ENCODE peak calls at places on chromosomes 1 and 21, in ten cellular contexts. I, U, R, L, J, F, Z, P, Y and K are unnamed samples.

GRCh38 chr1:232211149-232211548 is 418.8 kb downstream of the SIPA1L2 start:
- DNase-seq in I (no peak), U (peak; percentile 78), R (no peak), L (no peak), J (no peak), F (no peak), Z (no peak), P (no peak), Y (no peak), K (no peak)

GRCh38 chr1:159849972-159850371 is 12.5 kb downstream of the VSIG8 start:
- DNase-seq in I (no peak), U (no peak), R (no peak), L (no peak), J (no peak), F (no peak), Z (no peak), P (peak; percentile 30), Y (no peak), K (no peak)

GRCh38 chr1:243234978-243235657 is 20.0 kb downstream of the CEP170 start:
- DNase-seq in I (no peak), U (no peak), R (no peak), L (no peak), J (peak; percentile 75), F (no peak), Z (no peak), P (peak; percentile 81), Y (no peak), K (no peak)

GRCh38 chr1:24954631-24955030 is 24.6 kb upstream of the RUNX3 start:
- DNase-seq in I (no peak), U (no peak), R (no peak), L (no peak), J (no peak), F (no peak), Z (no peak), P (no peak), Y (no peak), K (no peak)

GRCh38 chr1:8202182-8202905 is 115.6 kb upstream of the SLC45A1 start:
- DNase-seq in I (peak; percentile 56), U (peak; percentile 48), R (peak; percentile 77), L (peak; percentile 59), J (peak; percentile 60), F (peak; percentile 57), Z (peak; percentile 47), P (peak; percentile 95), Y (no peak), K (no peak)

GRCh38 chr21:42847726-42848125 is 31.6 kb downstream of the WDR4 start:
- DNase-seq in I (no peak), U (no peak), R (no peak), L (no peak), J (no peak), F (no peak), Z (no peak), P (no peak), Y (no peak), K (no peak)

GRCh38 chr1:21072721-21073120 is 104.0 kb downstream of the EIF4G3 start:
- DNase-seq in I (no peak), U (no peak), R (no peak), L (no peak), J (peak; percentile 53), F (no peak), Z (no peak), P (peak; percentile 82), Y (no peak), K (no peak)

GRCh38 chr1:78387872-78388271 is 102.9 kb upstream of the PTGFR start:
- DNase-seq in I (no peak), U (no peak), R (no peak), L (no peak), J (no peak), F (no peak), Z (no peak), P (peak; percentile 72), Y (no peak), K (no peak)

GRCh38 chr1:214838351-214838750 is 235.4 kb downstream of the CENPF start:
- DNase-seq in I (no peak), U (no peak), R (no peak), L (no peak), J (no peak), F (no peak), Z (no peak), P (peak; percentile 84), Y (no peak), K (no peak)

GRCh38 chr1:209576798-209577197 is 6.7 kb upstream of the CAMK1G start:
- DNase-seq in I (peak; percentile 84), U (peak; percentile 88), R (peak; percentile 78), L (peak; percentile 27), J (peak; percentile 72), F (peak; percentile 77), Z (peak; percentile 80), P (peak; percentile 34), Y (peak; percentile 82), K (peak; percentile 78)

GRCh38 chr1:192261476-192261875 is 55.3 kb upstream of the RGS21 start:
- DNase-seq in I (no peak), U (no peak), R (no peak), L (no peak), J (no peak), F (no peak), Z (no peak), P (peak; percentile 1), Y (no peak), K (no peak)

GRCh38 chr21:43997766-43998742 is 14.1 kb upstream of the TRAPPC10 start:
- DNase-seq in I (no peak), U (no peak), R (no peak), L (no peak), J (no peak), F (no peak), Z (no peak), P (no peak), Y (no peak), K (no peak)

GRCh38 chr1:1137256-1138045 is 21.6 kb upstream of the C1orf159 start:
- DNase-seq in I (no peak), U (no peak), R (no peak), L (no peak), J (no peak), F (no peak), Z (peak; percentile 66), P (no peak), Y (no peak), K (no peak)

GRCh38 chr1:99648107-99648506 is 2.2 kb downstream of the PALMD start:
- DNase-seq in I (peak; percentile 88), U (no peak), R (no peak), L (no peak), J (peak; percentile 95), F (no peak), Z (peak; percentile 15), P (peak; percentile 29), Y (peak; percentile 38), K (no peak)

GRCh38 chr1:7299329-7299799 is 471.7 kb upstream of the VAMP3 start:
- DNase-seq in I (peak; percentile 56), U (peak; percentile 37), R (peak; percentile 72), L (peak; percentile 29), J (peak; percentile 93), F (peak; percentile 11), Z (no peak), P (peak; percentile 98), Y (peak; percentile 30), K (no peak)

GRCh38 chr1:222466150-222466865 is 81.6 kb downstream of the HHIPL2 start:
- DNase-seq in I (no peak), U (no peak), R (no peak), L (no peak), J (no peak), F (no peak), Z (no peak), P (no peak), Y (no peak), K (no peak)
- H3K27ac ChIP-seq in I (no peak overlapping the region), U (no peak overlapping the region), R (peak overlapping the region; percentile 78), L (peak overlapping the region; percentile 78), J (no peak overlapping the region), F (peak overlapping the region; percentile 87), Z (peak overlapping the region; percentile 92), P (peak overlapping the region; percentile 96), Y (no peak overlapping the region), K (no peak overlapping the region)

DNA sequence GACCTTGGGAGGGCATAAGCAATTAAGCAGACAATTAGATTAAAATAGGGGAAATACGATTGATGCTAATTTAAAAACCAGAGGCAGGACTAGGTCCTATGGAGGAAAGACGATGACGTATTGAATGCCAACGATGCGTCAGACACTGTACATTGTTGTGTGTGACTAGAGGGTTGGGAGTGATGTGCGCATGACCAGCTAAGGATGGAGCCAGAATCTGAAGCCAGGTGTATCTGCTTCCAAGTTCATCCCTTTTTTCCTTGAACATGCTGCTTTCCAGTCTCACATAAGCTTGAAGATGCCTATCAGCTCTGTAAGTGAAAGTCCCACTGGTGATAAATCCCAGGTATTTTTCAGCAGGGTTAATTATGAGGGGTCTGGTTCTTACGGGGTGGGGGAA is 576.2 kb downstream of the MATN1 start:
- DNase-seq in I (no peak), U (no peak), R (no peak), L (no peak), J (no peak), F (no peak), Z (no peak), P (no peak), Y (no peak), K (no peak)
- H3K27me3 ChIP-seq in I (no peaks in the 10 kb centered on the region), U (no peaks in the 10 kb centered on the region), R (no peaks in the 10 kb centered on the region), L (no peaks in the 10 kb centered on the region), J (no peaks in the 10 kb centered on the region), F (no peaks in the 10 kb centered on the region), Z (peaks cover 2% of the 10 kb centered on the region), P (no peaks in the 10 kb centered on the region), Y (no peaks in the 10 kb centered on the region), K (no peaks in the 10 kb centered on the region)

GRCh38 chr1:74422379-74423155 is 89.8 kb downstream of the LRRC53 start:
- DNase-seq in I (no peak), U (no peak), R (no peak), L (no peak), J (no peak), F (no peak), Z (no peak), P (peak; percentile 64), Y (no peak), K (no peak)

GRCh38 chr1:74415935-74416334 is 96.5 kb downstream of the LRRC53 start:
- DNase-seq in I (no peak), U (no peak), R (no peak), L (no peak), J (no peak), F (no peak), Z (no peak), P (no peak), Y (no peak), K (no peak)

GRCh38 chr1:74423476-74423875 is 88.9 kb downstream of the LRRC53 start:
- DNase-seq in I (no peak), U (no peak), R (no peak), L (no peak), J (no peak), F (no peak), Z (no peak), P (no peak), Y (no peak), K (no peak)

GRCh38 chr1:74420497-74420896 is 91.9 kb downstream of the LRRC53 start:
- DNase-seq in I (no peak), U (no peak), R (no peak), L (no peak), J (no peak), F (no peak), Z (no peak), P (no peak), Y (no peak), K (no peak)

GRCh38 chr1:74419611-74420010 is 92.8 kb downstream of the LRRC53 start:
- DNase-seq in I (no peak), U (no peak), R (no peak), L (no peak), J (no peak), F (no peak), Z (no peak), P (no peak), Y (no peak), K (no peak)
- H3K27ac ChIP-seq in I (no peak overlapping the region), U (no peak overlapping the region), R (no peak overlapping the region), L (no peak overlapping the region), J (no peak overlapping the region), F (no peak overlapping the region), Z (no peak overlapping the region), P (no peak overlapping the region), Y (no peak overlapping the region), K (no peak overlapping the region)

GRCh38 chr1:38730511-38731397 is 128.8 kb downstream of the RRAGC start:
- DNase-seq in I (no peak), U (no peak), R (no peak), L (no peak), J (no peak), F (no peak), Z (no peak), P (peak; percentile 53), Y (no peak), K (no peak)
- H3K27me3 ChIP-seq in I (no peaks in the 10 kb centered on the region), U (peaks cover 14% of the 10 kb centered on the region), R (no peaks in the 10 kb centered on the region), L (no peaks in the 10 kb centered on the region), J (peaks cover 15% of the 10 kb centered on the region), F (no peaks in the 10 kb centered on the region), Z (peaks cover 6% of the 10 kb centered on the region), P (no peaks in the 10 kb centered on the region), Y (peaks cover 2% of the 10 kb centered on the region), K (no peaks in the 10 kb centered on the region)